ENCODE peak calls at places on chromosomes 12 and 14, in five cellular contexts. S, U, E, W and I are unnamed samples.

GRCh38 chr12:31906581-31907286 is 52.5 kb upstream of the RESF1 start:
- DNase-seq in S (peak), W (no peak), U (no peak), E (no peak), I (no peak)

GRCh38 chr14:23359167-23359626 is 5.8 kb downstream of the EFS start:
- DNase-seq in W (no peak), U (no peak), E (no peak), S (no peak), I (no peak)

GRCh38 chr14:71322660-71323250 is 415.5 kb downstream of the PCNX1 start:
- DNase-seq in E (peak), S (peak), W (peak), U (peak), I (no peak)

GRCh38 chr12:102960766-102961487 is 3.5 kb downstream of the ASCL1 start:
- DNase-seq in S (no peak), E (peak), U (no peak), W (no peak), I (no peak)

GRCh38 chr14:48333221-48333910 is 658.0 kb upstream of the MDGA2 start:
- DNase-seq in E (no peak), S (no peak), W (no peak), U (no peak), I (peak)

GRCh38 chr12:101207086-101207780 is 2.8 kb downstream of the SLC5A8 start:
- DNase-seq in S (no peak), W (no peak), U (no peak), E (no peak), I (no peak)

GRCh38 chr12:115070313-115070712 is 386.3 kb upstream of the TBX3 start:
- DNase-seq in S (no peak), U (no peak), E (no peak), W (no peak), I (no peak)

GRCh38 chr14:22414876-22415632 is 174.0 kb downstream of the DAD1 start:
- DNase-seq in W (no peak), E (no peak), S (no peak), U (no peak), I (no peak)

GRCh38 chr14:26596722-26597030 is 1.2 kb downstream of the NOVA1 start:
- DNase-seq in W (no peak), U (peak), E (peak), S (peak), I (no peak)

GRCh38 chr14:95206534-95206933 is 49.2 kb upstream of the DICER1 start:
- DNase-seq in S (no peak), U (no peak), W (no peak), E (no peak), I (no peak)

GRCh38 chr12:76919388-76920181 is 40.8 kb upstream of the CSRP2 start:
- DNase-seq in E (no peak), W (no peak), U (no peak), S (no peak), I (no peak)

GRCh38 chr14:55715889-55716288 is 135.9 kb downstream of the KTN1 start:
- DNase-seq in E (no peak), S (peak), W (peak), U (peak), I (no peak)

GRCh38 chr12:88638956-88639355 is 58.7 kb upstream of the KITLG start:
- DNase-seq in E (no peak), U (peak), S (peak), W (peak), I (no peak)

GRCh38 chr14:33556382-33557121 is 394.3 kb downstream of the EGLN3 start:
- DNase-seq in S (peak), E (no peak), W (peak), U (no peak), I (no peak)

GRCh38 chr12:15550778-15551177 is 228.5 kb downstream of the PTPRO start:
- DNase-seq in E (no peak), S (no peak), W (no peak), U (no peak), I (no peak)

GRCh38 chr12:121748571-121749265 is 36.2 kb downstream of the TMEM120B start:
- DNase-seq in U (peak), S (peak), W (peak), E (peak), I (peak)

GRCh38 chr12:27653661-27654060 is 42.6 kb upstream of the REP15 start:
- DNase-seq in E (no peak), S (no peak), W (no peak), U (no peak), I (no peak)

GRCh38 chr12:26177303-26177702 is 18.1 kb upstream of the SSPN start:
- DNase-seq in S (no peak), W (no peak), U (no peak), E (no peak), I (no peak)

GRCh38 chr12:18576104-18576622 is 161.6 kb downstream of the PLCZ1 start:
- DNase-seq in S (peak), W (peak), E (no peak), U (peak), I (no peak)

GRCh38 chr14:50666772-50667490 is 1.2 kb downstream of the SAV1 start:
- DNase-seq in W (peak), S (peak), E (peak), U (peak), I (no peak)

GRCh38 chr12:48164456-48164855 is 7.1 kb upstream of the ASB8 start:
- DNase-seq in W (no peak), U (no peak), S (no peak), E (no peak), I (no peak)

GRCh38 chr12:2902287-2902880 is 11.7 kb downstream of the TULP3 start:
- DNase-seq in U (peak), E (peak), S (peak), W (peak), I (no peak)

GRCh38 chr12:104667139-104667538 is 210.4 kb downstream of the CHST11 start:
- DNase-seq in W (no peak), U (peak), E (no peak), S (peak), I (no peak)

GRCh38 chr12:92341333-92341691 is 195.7 kb upstream of the BTG1 start:
- DNase-seq in S (peak), W (no peak), U (no peak), E (no peak), I (no peak)

GRCh38 chr12:128675576-128675975 is 148.2 kb downstream of the SLC15A4 start:
- DNase-seq in U (no peak), S (no peak), E (no peak), W (no peak), I (no peak)

GRCh38 chr12:128672428-128672827 is 151.3 kb downstream of the SLC15A4 start:
- DNase-seq in W (no peak), S (no peak), U (no peak), E (no peak), I (no peak)

DNA sequence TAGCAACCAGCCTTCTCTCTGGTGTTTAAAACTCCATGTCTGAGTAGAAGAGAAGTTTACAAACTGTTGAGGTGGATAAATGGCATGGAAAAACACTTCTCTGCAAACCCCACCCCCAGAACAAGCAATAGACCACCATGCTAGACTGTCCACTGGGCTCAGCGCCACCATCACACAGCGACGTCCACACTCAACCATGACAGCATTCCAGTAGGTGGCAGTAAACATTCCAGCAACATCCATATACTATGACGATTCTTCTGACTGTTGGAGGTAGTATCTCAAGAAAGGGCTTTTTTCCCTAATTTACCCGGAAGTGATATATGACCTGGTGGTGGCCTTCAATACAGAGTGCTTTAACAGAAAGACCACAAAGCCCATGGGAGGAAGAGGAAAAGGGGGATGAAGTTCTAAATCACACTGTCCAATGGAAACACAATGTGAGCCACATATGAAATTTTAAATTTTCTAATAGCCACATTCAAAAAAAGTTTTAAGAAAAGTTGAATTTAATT is 152.2 kb downstream of the SLC15A4 start:
- DNase-seq in U (no peak), W (no peak), E (no peak), S (no peak), I (no peak)
- TF ChIP-seq CTCF in U (no peak), W (no peak), E (no peak), S (no peak), I (peak)

GRCh38 chr14:70186826-70187483 is 1.8 kb downstream of the SLC8A3 start:
- DNase-seq in S (no peak), W (peak), U (peak), E (peak), I (no peak)

GRCh38 chr14:70188292-70188607 is 501 bp downstream of the SLC8A3 start:
- DNase-seq in W (no peak), U (no peak), S (no peak), E (peak), I (no peak)

GRCh38 chr14:70189678-70190077 is 927 bp upstream of the SLC8A3 start:
- DNase-seq in S (no peak), W (no peak), E (no peak), U (no peak), I (no peak)

GRCh38 chr14:70190156-70190555 is 1.4 kb upstream of the SLC8A3 start:
- DNase-seq in W (no peak), U (no peak), S (no peak), E (no peak), I (no peak)

DNA sequence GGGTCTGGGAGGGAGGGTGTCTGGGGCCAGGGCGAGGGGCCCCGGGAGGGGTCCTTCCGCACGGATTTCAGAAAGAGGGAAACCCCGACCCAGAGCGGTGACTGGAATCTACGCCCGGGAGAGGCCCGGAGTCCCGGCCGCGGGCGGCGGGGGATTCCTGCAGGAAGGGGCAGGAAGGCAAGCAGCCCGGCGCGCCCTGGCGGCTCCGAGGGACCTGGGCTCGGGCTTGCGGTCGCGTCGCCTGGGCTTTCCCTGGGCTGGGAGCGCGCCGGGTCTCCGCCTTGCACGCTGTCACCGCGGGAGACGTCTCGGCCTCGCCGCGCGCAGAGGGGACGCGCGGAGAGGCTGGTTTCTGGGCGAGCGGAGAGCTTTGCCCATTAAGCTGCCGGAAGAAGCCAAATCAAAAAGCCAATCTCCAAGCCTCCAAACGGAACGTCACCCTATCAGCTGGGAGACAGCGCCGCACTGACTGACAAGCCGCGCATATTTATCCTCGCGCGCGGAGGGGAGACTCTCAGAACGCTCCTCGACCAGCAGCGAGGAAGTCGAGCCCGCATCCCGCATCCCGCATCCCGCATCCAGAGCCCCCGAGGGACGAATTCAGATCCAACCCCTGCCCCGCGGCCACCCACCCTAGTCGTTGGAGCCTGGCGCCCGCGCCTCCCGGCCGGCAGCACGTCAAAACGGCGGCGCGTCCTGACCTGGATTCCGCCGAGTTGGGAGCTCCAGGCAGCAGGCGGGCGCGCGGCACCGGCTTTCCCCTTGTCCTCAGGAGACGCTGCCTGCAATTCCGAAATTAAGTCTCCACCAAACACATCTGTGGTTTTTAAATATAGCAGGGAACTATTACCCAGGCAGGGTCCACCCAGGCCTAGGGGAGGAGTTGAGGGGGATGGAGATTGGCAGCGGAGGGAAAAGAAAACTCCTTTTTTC is at the start of gene SLC8A3:
- DNase-seq in W (peak), E (peak), U (peak), S (peak), I (no peak)
- H3K4me3 ChIP-seq in W (peak), E (peak), U (peak), S (peak), I (peak)

GRCh38 chr12:75488553-75488952 is 8.0 kb downstream of the GLIPR1 start:
- DNase-seq in E (peak), U (peak), W (peak), S (peak), I (no peak)
- TF ChIP-seq CTCF in E (peak), U (peak), W (peak), S (peak), I (peak)

DNA sequence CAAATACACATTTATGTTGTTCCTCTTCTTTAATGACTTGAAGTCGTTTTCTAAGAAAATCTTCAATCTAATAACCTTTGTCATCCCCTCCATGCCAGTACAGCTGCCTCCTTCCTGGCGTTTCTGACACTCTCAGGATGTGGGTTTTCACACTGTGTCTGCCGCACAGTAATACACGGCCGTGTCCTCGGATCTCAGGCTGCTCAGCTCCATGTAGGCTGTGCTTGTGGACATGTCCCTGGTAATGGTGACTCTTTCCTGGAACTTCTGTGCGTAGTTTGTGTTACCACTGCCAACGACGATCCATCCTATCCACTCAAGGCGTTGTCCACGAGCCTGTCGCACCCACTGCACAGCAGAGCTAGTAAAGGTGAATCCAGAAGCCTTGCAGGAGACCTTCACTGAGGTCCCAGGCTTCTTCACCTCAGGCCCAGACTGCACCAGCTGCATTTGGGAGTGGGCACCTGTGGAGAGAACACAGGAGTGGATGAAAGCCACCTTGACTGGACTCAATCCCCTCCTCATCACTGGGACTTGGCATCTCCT is 1095.9 kb downstream of the TMEM121 start:
- DNase-seq in E (no peak), S (no peak), U (no peak), W (no peak), I (no peak)
- H3K4me3 ChIP-seq in E (no peak), S (no peak), U (no peak), W (no peak), I (no peak)

DNA sequence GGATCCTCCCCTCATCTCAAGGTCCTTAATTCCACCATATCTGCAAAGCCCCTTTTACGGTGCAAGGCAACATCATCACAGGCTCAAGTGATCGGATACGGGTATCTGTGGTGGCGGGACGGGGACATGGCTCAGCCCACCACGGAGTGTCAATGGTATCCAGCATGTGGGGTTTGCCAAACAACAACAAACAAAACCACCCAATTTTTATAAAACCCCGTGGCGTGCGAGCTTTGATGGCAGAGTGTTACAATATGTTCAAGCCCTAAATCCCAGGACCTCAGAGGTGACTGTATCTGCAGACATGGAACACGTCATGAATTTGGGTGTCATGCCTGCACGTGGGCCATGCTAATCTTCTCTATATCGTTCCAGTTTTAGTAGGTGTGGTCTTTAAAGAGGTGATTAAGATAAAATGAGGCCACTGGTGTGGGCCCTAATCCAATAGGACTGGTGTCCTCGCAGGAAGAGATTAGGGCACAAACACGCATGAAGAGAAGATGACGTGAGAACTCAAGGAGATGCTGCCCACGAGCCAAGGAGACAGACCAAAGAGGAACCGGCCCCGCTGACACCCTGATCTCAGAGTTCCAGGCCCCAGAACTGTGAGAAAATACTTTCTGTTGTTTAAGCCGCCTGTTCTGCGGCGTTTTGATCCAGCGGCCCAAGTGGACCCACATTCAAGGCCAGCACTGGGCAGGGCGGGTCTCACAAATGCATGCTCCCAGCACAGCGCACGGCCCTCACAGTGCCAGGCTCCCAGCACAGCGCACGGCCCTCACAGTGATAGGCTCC is 6.6 kb upstream of the GOLGA3 start:
- DNase-seq in U (no peak), W (no peak), E (no peak), S (no peak), I (no peak)
- TF ChIP-seq CTCF in U (no peak), W (no peak), E (no peak), S (no peak), I (no peak)

GRCh38 chr14:29220077-29220476 is 453.5 kb downstream of the FOXG1 start:
- DNase-seq in S (no peak), U (no peak), E (peak), W (no peak), I (no peak)
- H3K4me3 ChIP-seq in S (no peak), U (no peak), E (no peak), W (no peak), I (no peak)

GRCh38 chr14:20696776-20697175 is 8.2 kb downstream of the ANG start:
- DNase-seq in U (no peak), W (no peak), E (no peak), S (no peak), I (no peak)

GRCh38 chr14:20698018-20698329 is 9.4 kb downstream of the ANG start:
- DNase-seq in S (no peak), W (no peak), E (no peak), U (no peak), I (no peak)

GRCh38 chr14:20692111-20692751 is 3.7 kb downstream of the ANG start:
- DNase-seq in E (no peak), S (no peak), U (no peak), W (no peak), I (no peak)

GRCh38 chr14:20698934-20699333 is 10.4 kb downstream of the ANG start:
- DNase-seq in W (no peak), E (no peak), S (no peak), U (no peak), I (no peak)

GRCh38 chr14:20697273-20698017 is 8.9 kb downstream of the ANG start:
- DNase-seq in E (peak), U (peak), S (peak), W (peak), I (no peak)
- TF ChIP-seq CTCF in E (peak), U (peak), S (peak), W (peak), I (peak)

GRCh38 chr14:72892879-72893635 is 844 bp downstream of the DPF3 start:
- DNase-seq in W (peak), U (no peak), E (peak), S (no peak), I (no peak)

GRCh38 chr14:72889366-72889765 is 4.5 kb downstream of the DPF3 start:
- DNase-seq in S (no peak), E (peak), U (no peak), W (no peak), I (no peak)

GRCh38 chr14:72893636-72894322 is at the start of gene DPF3:
- DNase-seq in S (peak), U (peak), W (peak), E (peak), I (peak)

GRCh38 chr14:72892103-72892878 is 1.6 kb downstream of the DPF3 start:
- DNase-seq in E (peak), S (peak), W (peak), U (peak), I (no peak)

DNA sequence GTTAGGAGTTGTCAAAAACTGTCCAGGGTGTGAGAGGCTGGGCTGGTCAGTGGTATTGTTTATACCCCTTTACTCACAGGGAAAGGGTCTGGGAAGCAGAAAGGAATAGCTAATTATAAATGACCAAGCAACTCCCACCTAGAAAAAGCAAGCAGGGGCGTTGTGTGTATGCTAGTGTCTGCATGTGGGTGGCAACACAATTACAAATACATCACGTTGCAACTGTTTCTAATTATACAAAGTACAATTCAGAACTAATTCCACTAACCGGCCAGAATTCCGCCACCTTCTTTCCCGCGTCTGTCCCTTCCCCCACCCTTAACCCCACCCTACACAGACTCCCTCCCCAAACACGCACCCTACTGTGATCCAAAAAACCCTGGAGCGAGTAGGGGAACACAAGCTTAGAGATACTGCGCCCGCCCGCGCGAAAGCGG is 2.2 kb downstream of the DPF3 start:
- DNase-seq in U (no peak), S (no peak), E (no peak), W (no peak), I (no peak)
- H3K4me3 ChIP-seq in U (peak), S (peak), E (peak), W (peak), I (peak)

GRCh38 chr14:64990291-64990690 is 3.6 kb downstream of the FNTB start:
- DNase-seq in W (no peak), E (no peak), U (no peak), S (no peak), I (no peak)

GRCh38 chr14:64990939-64991338 is 4.2 kb downstream of the FNTB start:
- DNase-seq in S (no peak), W (no peak), E (no peak), U (no peak), I (no peak)

GRCh38 chr14:64992328-64992885 is 5.7 kb downstream of the FNTB start:
- DNase-seq in W (no peak), U (no peak), S (no peak), E (no peak), I (no peak)

GRCh38 chr14:64983439-64984310 is 3.0 kb upstream of the FNTB start:
- DNase-seq in U (peak), W (peak), S (peak), E (peak), I (no peak)

GRCh38 chr14:64986578-64987571 is at the start of gene FNTB:
- DNase-seq in E (peak), S (peak), U (peak), W (peak), I (peak)
- TF ChIP-seq CTCF in E (peak), S (peak), U (peak), W (peak), I (peak)